ENCODE peak calls at places on chromosomes 11 and 22, in five cellular contexts. One of them, this sample, is unnamed.

GRCh38 chr11:119747868-119748660 is 19.1 kb upstream of the NECTIN1 start:
- DNase-seq in T-helper 9 cell: no peak
- DNase-seq in activated T-cell treated with anti-CD3 and anti-CD28 coated beads for 48 hours: no peak
- DNase-seq in fibroblast of mammary gland: no peak
- DNase-seq in fibroblast of the conjunctiva: no peak
- DNase-seq in this sample: no peak

GRCh38 chr22:36986242-36986821 is 32.9 kb downstream of the TST start:
- DNase-seq in T-helper 9 cell: no peak
- DNase-seq in activated T-cell treated with anti-CD3 and anti-CD28 coated beads for 48 hours: peak; percentile 56
- DNase-seq in fibroblast of the conjunctiva: no peak
- DNase-seq in fibroblast of mammary gland: peak; percentile 26
- DNase-seq in this sample: no peak

GRCh38 chr11:130522284-130522961 is 74.0 kb downstream of the ADAMTS15 start:
- DNase-seq in activated T-cell treated with anti-CD3 and anti-CD28 coated beads for 48 hours: no peak
- DNase-seq in T-helper 9 cell: no peak
- DNase-seq in fibroblast of mammary gland: peak; percentile 95
- DNase-seq in fibroblast of the conjunctiva: peak; percentile 81
- DNase-seq in this sample: no peak

GRCh38 chr11:911890-912219 is 1.2 kb upstream of the CHID1 start:
- DNase-seq in fibroblast of mammary gland: no peak
- DNase-seq in fibroblast of the conjunctiva: no peak
- DNase-seq in T-helper 9 cell: no peak
- DNase-seq in activated T-cell treated with anti-CD3 and anti-CD28 coated beads for 48 hours: no peak
- DNase-seq in this sample: no peak

GRCh38 chr11:118002541-118003019 is 16.4 kb downstream of the IL10RA start:
- DNase-seq in fibroblast of the conjunctiva: no peak
- DNase-seq in activated T-cell treated with anti-CD3 and anti-CD28 coated beads for 48 hours: peak; percentile 75
- DNase-seq in fibroblast of mammary gland: peak; percentile 41
- DNase-seq in T-helper 9 cell: no peak
- DNase-seq in this sample: no peak

GRCh38 chr11:27716850-27717249 is 16.6 kb upstream of the BDNF start:
- DNase-seq in activated T-cell treated with anti-CD3 and anti-CD28 coated beads for 48 hours: no peak
- DNase-seq in fibroblast of the conjunctiva: no peak
- DNase-seq in T-helper 9 cell: no peak
- DNase-seq in fibroblast of mammary gland: peak; percentile 25
- DNase-seq in this sample: no peak

GRCh38 chr11:134404485-134405341 is 7.3 kb downstream of the B3GAT1 start:
- DNase-seq in T-helper 9 cell: no peak
- DNase-seq in fibroblast of mammary gland: no peak
- DNase-seq in activated T-cell treated with anti-CD3 and anti-CD28 coated beads for 48 hours: no peak
- DNase-seq in fibroblast of the conjunctiva: no peak
- DNase-seq in this sample: no peak

GRCh38 chr11:15526859-15527450 is 412.2 kb downstream of the INSC start:
- DNase-seq in activated T-cell treated with anti-CD3 and anti-CD28 coated beads for 48 hours: no peak
- DNase-seq in T-helper 9 cell: no peak
- DNase-seq in fibroblast of mammary gland: no peak
- DNase-seq in fibroblast of the conjunctiva: no peak
- DNase-seq in this sample: no peak